ENCODE peak calls at places on chromosomes 13 and 19, in four cellular contexts. U, V, Q and S are unnamed samples.

GRCh38 chr19:33561261-33561660 is 39.7 kb upstream of the PEPD start:
- DNase-seq in U (no peak), V (no peak), Q (no peak), S (no peak)

GRCh38 chr13:20188649-20189553 is 3.8 kb downstream of the GJB2 start:
- DNase-seq in U (no peak), V (peak), Q (no peak), S (no peak)

GRCh38 chr19:48588670-48589399 is 17.7 kb upstream of the SPACA4 start:
- DNase-seq in U (no peak), V (peak), Q (peak), S (peak)

GRCh38 chr13:110331362-110331761 is 24.3 kb downstream of the COL4A2 start:
- DNase-seq in U (no peak), V (no peak), Q (no peak), S (no peak)

GRCh38 chr13:96297360-96297759 is 207.5 kb downstream of the HS6ST3 start:
- DNase-seq in U (no peak), V (no peak), Q (no peak), S (no peak)

GRCh38 chr19:10624585-10624984 is 768 bp upstream of the SLC44A2 start:
- DNase-seq in U (no peak), V (no peak), Q (no peak), S (no peak)

GRCh38 chr13:90448466-90449037 is 898.9 kb upstream of the MIR17HG start:
- DNase-seq in U (no peak), V (no peak), Q (no peak), S (no peak)

GRCh38 chr19:46732966-46733692 is 12.7 kb upstream of the FKRP start:
- DNase-seq in U (no peak), V (no peak), Q (no peak), S (no peak)

GRCh38 chr19:31014668-31015067 is 334.6 kb downstream of the TSHZ3 start:
- DNase-seq in U (no peak), V (no peak), Q (no peak), S (no peak)

GRCh38 chr13:75610466-75610865 is 25.7 kb upstream of the LMO7 start:
- DNase-seq in U (no peak), V (no peak), Q (no peak), S (no peak)

GRCh38 chr13:36328821-36329220 is 17.4 kb downstream of the SPART start:
- DNase-seq in U (no peak), V (no peak), Q (no peak), S (no peak)

GRCh38 chr19:17074628-17075034 is 621 bp downstream of the HAUS8 start:
- DNase-seq in U (no peak), V (no peak), Q (no peak), S (no peak)

GRCh38 chr19:54253331-54254194 is 3.5 kb downstream of the LILRB5 start:
- DNase-seq in U (no peak), V (no peak), Q (no peak), S (no peak)

GRCh38 chr19:54257116-54257480 is at the start of gene LILRB5:
- DNase-seq in U (no peak), V (no peak), Q (no peak), S (no peak)

GRCh38 chr19:54255105-54255775 is 1.8 kb downstream of the LILRB5 start:
- DNase-seq in U (no peak), V (no peak), Q (no peak), S (no peak)

GRCh38 chr19:54254195-54254906 is 2.7 kb downstream of the LILRB5 start:
- DNase-seq in U (no peak), V (no peak), Q (no peak), S (no peak)

GRCh38 chr19:54256250-54257115 is 590 bp downstream of the LILRB5 start:
- DNase-seq in U (no peak), V (no peak), Q (no peak), S (no peak)
- H3K4me2 ChIP-seq in U (no peak), V (no peak), Q (no peak), S (no peak)

GRCh38 chr13:105193026-105193425 is 1342.4 kb downstream of the EFNB2 start:
- DNase-seq in U (no peak), V (no peak), Q (no peak), S (no peak)
- TF ChIP-seq POLR2AphosphoS2 in U (no peak), V (no peak), Q (no peak), S (no peak)

DNA sequence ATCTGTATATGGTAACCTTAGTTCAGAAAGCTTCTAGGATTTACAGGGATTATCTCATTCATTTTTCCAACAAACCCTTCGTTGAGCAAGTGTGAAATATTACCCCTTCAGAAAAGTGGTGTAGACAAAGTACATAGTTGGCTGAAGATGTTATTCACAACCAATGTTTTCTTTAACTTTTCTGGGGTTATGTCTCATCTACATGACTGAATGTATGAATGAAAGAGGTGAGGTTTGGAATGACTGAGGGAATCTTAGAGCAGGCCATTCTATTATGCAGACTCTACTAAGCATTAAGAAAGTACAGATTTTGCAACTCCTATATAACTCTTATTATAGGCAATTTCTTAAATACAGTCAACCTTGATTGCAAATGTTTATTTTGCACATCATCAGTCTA is 167.2 kb downstream of the NDFIP2 start:
- DNase-seq in U (no peak), V (no peak), Q (no peak), S (no peak)
- TF ChIP-seq JUNB in U (no peak), V (no peak), Q (no peak), S (no peak)

GRCh38 chr19:4059931-4060620 is 6.6 kb downstream of the ZBTB7A start:
- DNase-seq in U (peak), V (peak), Q (no peak), S (no peak)
- H3K4me2 ChIP-seq in U (peak), V (peak), Q (peak), S (peak)

GRCh38 chr13:67278230-67278629 is 48.1 kb upstream of the PCDH9 start:
- DNase-seq in U (no peak), V (no peak), Q (no peak), S (no peak)
- TF ChIP-seq POLR2AphosphoS2 in U (no peak), V (no peak), Q (no peak), S (no peak)